ENCODE peak calls at places on chromosomes 2 and 18, in five cellular contexts. C is Peyer's patch, S is tibial artery, K is cardiac fibroblast, V is heart right ventricle. I is an unnamed sample.

GRCh38 chr2:205245652-205246051 is 436.6 kb upstream of the NRP2 start:
- DNase-seq in K (peak; percentile 47), S (no peak), C (no peak), V (no peak), I (peak; percentile 19)

GRCh38 chr2:185484601-185485000 is 254.0 kb upstream of the FSIP2 start:
- DNase-seq in C (no peak), V (no peak), K (no peak), S (no peak), I (no peak)

GRCh38 chr2:144015655-144016245 is 504.2 kb downstream of the ZEB2 start:
- DNase-seq in C (no peak), S (no peak), K (peak; percentile 58), V (no peak), I (peak; percentile 93)

GRCh38 chr2:111117666-111118454 is 2.9 kb upstream of the BCL2L11 start:
- DNase-seq in V (peak; percentile 50), K (peak; percentile 59), C (peak; percentile 65), S (peak; percentile 33), I (no peak)

GRCh38 chr2:226802573-226802972 is 3.0 kb upstream of the IRS1 start:
- DNase-seq in K (peak; percentile 92), C (no peak), S (no peak), V (no peak), I (peak; percentile 75)

GRCh38 chr18:23067236-23067635 is 68.0 kb upstream of the CABLES1 start:
- DNase-seq in K (no peak), C (no peak), V (no peak), S (no peak), I (no peak)

GRCh38 chr2:209648714-209649113 is 122.9 kb upstream of the UNC80 start:
- DNase-seq in C (no peak), S (no peak), K (peak; percentile 71), V (no peak), I (peak; percentile 17)

GRCh38 chr2:23452853-23453420 is 68.0 kb downstream of the KLHL29 start:
- DNase-seq in S (no peak), C (peak; percentile 53), K (peak; percentile 14), V (no peak), I (peak; percentile 56)

GRCh38 chr2:106782658-106783057 is 103.3 kb downstream of the ST6GAL2 start:
- DNase-seq in V (no peak), S (no peak), C (no peak), K (no peak), I (no peak)

GRCh38 chr2:189570565-189570964 is 10.0 kb downstream of the SLC40A1 start:
- DNase-seq in C (no peak), K (no peak), S (no peak), V (no peak), I (peak; percentile 67)

GRCh38 chr2:109126501-109126860 is 2.5 kb upstream of the SH3RF3 start:
- DNase-seq in K (peak; percentile 75), S (no peak), V (no peak), C (peak; percentile 39), I (peak; percentile 67)

DNA sequence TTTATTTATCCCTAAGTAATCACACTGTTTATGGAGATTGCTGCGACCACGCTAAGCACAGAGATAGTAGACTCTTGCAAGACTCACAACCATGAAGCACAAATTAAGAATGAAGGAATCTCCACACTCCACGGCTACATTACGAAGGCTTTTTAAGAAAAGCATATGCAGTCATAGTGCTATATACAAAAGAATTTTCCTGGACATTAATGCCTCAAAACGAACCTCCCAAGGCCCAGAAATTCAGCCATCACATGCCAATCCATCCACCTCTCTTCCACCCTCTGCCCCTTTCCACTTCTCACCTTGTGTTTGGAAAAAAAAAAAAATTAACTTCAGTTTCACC is 186.7 kb downstream of the TCF4 start:
- DNase-seq in V (no peak), S (no peak), K (no peak), C (no peak), I (no peak)
- H3K4me3 ChIP-seq in V (peak overlapping the region; percentile 45), S (peak overlapping the region; percentile 42), K (peak overlapping the region; percentile 33), C (no peak overlapping the region), I (peak overlapping the region; percentile 35)

GRCh38 chr2:68767031-68767961 is 32.7 kb downstream of the ARHGAP25 start:
- DNase-seq in K (no peak), V (no peak), S (no peak), C (peak; percentile 85), I (no peak)
- H3K4me3 ChIP-seq in K (no peak overlapping the region), V (peak overlapping the region; percentile 17), S (no peak overlapping the region), C (peak overlapping the region; percentile 7), I (no peak overlapping the region)

DNA sequence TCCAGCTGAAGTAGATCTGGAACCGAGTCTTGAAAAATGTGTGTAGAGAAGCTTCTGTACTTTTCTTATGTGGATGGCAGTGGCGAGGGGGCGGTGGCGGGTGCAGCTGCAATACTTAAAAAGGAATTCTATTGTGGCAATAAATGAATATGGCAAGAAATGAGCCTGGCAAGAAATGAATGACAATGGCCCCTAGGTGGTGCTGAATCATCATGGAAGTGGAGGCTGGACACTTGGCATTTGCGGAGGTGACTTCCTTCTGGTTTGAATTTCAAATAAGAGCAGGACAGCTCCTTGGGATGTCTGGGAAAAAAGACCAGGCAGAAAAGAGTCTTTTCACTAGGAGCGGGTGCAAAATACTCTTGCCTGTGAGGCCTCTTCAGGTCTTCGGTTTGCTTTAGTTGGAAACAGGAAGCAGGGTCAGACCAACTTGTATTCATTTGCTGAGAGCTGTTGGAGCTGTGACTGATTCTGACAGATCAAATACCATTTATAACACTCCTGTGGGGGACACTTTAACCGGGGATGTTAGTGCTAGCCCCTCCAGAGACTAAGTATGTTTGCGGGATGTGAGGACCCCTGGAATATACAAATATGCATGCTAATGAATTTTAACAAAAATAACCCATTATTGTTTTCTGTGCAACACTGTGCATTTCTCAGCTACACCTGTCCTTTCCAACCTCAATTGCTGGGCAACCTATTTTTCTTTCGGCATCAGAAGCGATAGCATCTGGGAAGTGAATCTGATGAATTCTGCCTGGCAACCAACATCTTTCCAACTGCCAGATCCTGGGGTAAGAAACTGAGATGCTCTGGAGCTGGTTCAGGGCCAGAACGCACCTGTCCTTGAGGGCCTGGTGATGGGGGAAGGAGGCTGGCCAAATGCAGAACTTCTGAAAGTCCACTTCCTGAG is 35.4 kb downstream of the FASTKD2 start:
- DNase-seq in S (peak; percentile 58), V (peak; percentile 21), K (peak; percentile 81), C (peak; percentile 82), I (peak; percentile 49)
- H3K4me3 ChIP-seq in S (no peak overlapping the region), V (peak overlapping the region; percentile 22), K (no peak overlapping the region), C (no peak overlapping the region), I (no peak overlapping the region)

GRCh38 chr18:64042728-64043358 is 73.0 kb downstream of the SERPINB8 start:
- DNase-seq in K (no peak), S (no peak), C (no peak), V (no peak), I (no peak)
- H3K4me3 ChIP-seq in K (no peak overlapping the region), S (no peak overlapping the region), C (no peak overlapping the region), V (no peak overlapping the region), I (no peak overlapping the region)

GRCh38 chr2:216634317-216635148 is 1.3 kb downstream of the IGFBP2 start:
- DNase-seq in V (no peak), K (no peak), S (no peak), C (no peak), I (no peak)

GRCh38 chr2:216635171-216635570 is 2.0 kb downstream of the IGFBP2 start:
- DNase-seq in C (no peak), S (no peak), K (no peak), V (no peak), I (no peak)

GRCh38 chr2:216637472-216637871 is 4.3 kb downstream of the IGFBP2 start:
- DNase-seq in C (no peak), S (no peak), K (no peak), V (no peak), I (no peak)

GRCh38 chr2:216635701-216636541 is 2.7 kb downstream of the IGFBP2 start:
- DNase-seq in C (no peak), V (no peak), K (no peak), S (no peak), I (no peak)

GRCh38 chr2:216636570-216637450 is 3.6 kb downstream of the IGFBP2 start:
- DNase-seq in C (peak; percentile 83), V (no peak), K (peak; percentile 33), S (peak; percentile 37), I (no peak)
- H3K4me3 ChIP-seq in C (no peak overlapping the region), V (no peak overlapping the region), K (no peak overlapping the region), S (peak overlapping the region; percentile 78), I (peak overlapping the region; percentile 79)

GRCh38 chr2:133641497-133641896 is 73.2 kb upstream of the NCKAP5 start:
- DNase-seq in K (no peak), S (no peak), V (no peak), C (no peak), I (no peak)

GRCh38 chr2:133642831-133643230 is 74.6 kb upstream of the NCKAP5 start:
- DNase-seq in K (peak; percentile 43), V (no peak), C (no peak), S (no peak), I (no peak)

GRCh38 chr2:133644850-133645249 is 76.6 kb upstream of the NCKAP5 start:
- DNase-seq in K (no peak), C (no peak), V (no peak), S (no peak), I (no peak)

GRCh38 chr2:133641942-133642341 is 73.7 kb upstream of the NCKAP5 start:
- DNase-seq in C (no peak), K (no peak), S (no peak), V (no peak), I (no peak)

GRCh38 chr2:133643822-133644221 is 75.6 kb upstream of the NCKAP5 start:
- DNase-seq in V (no peak), S (no peak), C (no peak), K (no peak), I (no peak)
- H3K4me3 ChIP-seq in V (no peak overlapping the region), S (no peak overlapping the region), C (no peak overlapping the region), K (no peak overlapping the region), I (no peak overlapping the region)

I was measured in skeletal muscle cell.